ENCODE peak calls at places on chromosomes 5 and 9, in nine cellular contexts. W is AG04449, Z is nephron progenitor cell, X is body of pancreas, E is ascending aorta, H is A549, V is RWPE1, A is cardiac fibroblast, Q is breast epithelium. C is an unnamed sample.

GRCh38 chr5:127406326-127407121 is 110.9 kb upstream of the PRRC1 start:
- DNase-seq in A (no peak), W (no peak), E (no peak), H (no peak), X (no peak), Z (peak), Q (no peak), V (no peak), C (no peak)

GRCh38 chr9:34216325-34216724 is 37.5 kb downstream of the UBAP1 start:
- DNase-seq in X (no peak), E (no peak), Q (no peak), Z (no peak), W (no peak), A (no peak), V (no peak), H (no peak), C (no peak)

GRCh38 chr9:72356019-72356653 is 8.9 kb downstream of the ZFAND5 start:
- DNase-seq in H (peak), V (no peak), A (peak), X (no peak), E (no peak), W (no peak), Z (no peak), Q (no peak), C (no peak)

GRCh38 chr9:40914772-40915659 is 213.5 kb downstream of the FOXD4L6 start:
- DNase-seq in X (no peak), H (no peak), V (no peak), W (no peak), Q (no peak), Z (no peak), A (no peak), E (no peak), C (no peak)

GRCh38 chr9:14043491-14043890 is 270.4 kb downstream of the NFIB start:
- DNase-seq in W (no peak), V (no peak), X (no peak), Z (no peak), Q (no peak), H (no peak), E (no peak), A (peak), C (no peak)

GRCh38 chr5:13985736-13986418 is 41.4 kb upstream of the DNAH5 start:
- DNase-seq in A (peak), V (peak), X (peak), Z (no peak), Q (peak), H (peak), E (no peak), W (peak), C (no peak)

GRCh38 chr5:77991084-77991483 is 214.9 kb upstream of the TBCA start:
- DNase-seq in Z (peak), W (no peak), V (no peak), Q (no peak), A (no peak), H (no peak), X (no peak), E (no peak), C (no peak)

GRCh38 chr9:93501406-93501805 is 48.0 kb upstream of the FAM120AOS start:
- DNase-seq in V (peak), E (no peak), A (peak), Q (no peak), W (no peak), H (no peak), X (no peak), Z (no peak), C (no peak)

GRCh38 chr5:168302785-168303184 is 11.3 kb downstream of the WWC1 start:
- DNase-seq in A (peak), E (no peak), V (no peak), W (no peak), H (peak), Z (no peak), X (no peak), Q (no peak), C (no peak)

GRCh38 chr9:76810377-76810957 is 46.2 kb downstream of the PCA3 start:
- DNase-seq in H (peak), E (no peak), W (no peak), X (peak), Q (no peak), A (peak), Z (peak), V (peak), C (peak)

GRCh38 chr5:141672856-141673813 is 8.9 kb downstream of the ARAP3 start:
- DNase-seq in E (no peak), H (no peak), Q (no peak), W (no peak), V (no peak), Z (no peak), A (peak), X (no peak), C (no peak)

GRCh38 chr9:135066291-135066690 is 21.2 kb upstream of the OLFM1 start:
- DNase-seq in W (no peak), V (no peak), E (no peak), Q (no peak), Z (no peak), H (no peak), A (no peak), X (no peak), C (no peak)

GRCh38 chr9:121692606-121693505 is 41.4 kb downstream of the DAB2IP start:
- DNase-seq in E (no peak), A (peak), W (no peak), X (peak), H (peak), V (peak), Q (no peak), Z (no peak), C (no peak)

GRCh38 chr5:171992305-171992704 is 14.1 kb downstream of the FBXW11 start:
- DNase-seq in V (no peak), Q (no peak), Z (no peak), X (no peak), H (no peak), E (no peak), W (no peak), A (no peak), C (no peak)

GRCh38 chr9:133374612-133375115 is 1.2 kb downstream of the SURF4 start:
- DNase-seq in X (no peak), Q (no peak), H (no peak), Z (no peak), E (no peak), A (peak), W (no peak), V (no peak), C (peak)

GRCh38 chr9:18747590-18747989 is 273.6 kb downstream of the ADAMTSL1 start:
- DNase-seq in W (no peak), H (no peak), X (no peak), V (no peak), A (no peak), E (no peak), Z (no peak), Q (no peak), C (no peak)

GRCh38 chr5:76583163-76584047 is 39.8 kb downstream of the F2RL2 start:
- DNase-seq in Q (no peak), X (peak), A (peak), H (peak), Z (no peak), W (no peak), V (peak), E (no peak), C (no peak)

GRCh38 chr9:99823392-99824377 is 2.0 kb downstream of the NR4A3 start:
- DNase-seq in V (peak), Q (peak), Z (peak), A (peak), E (no peak), H (peak), X (peak), W (no peak), C (peak)

GRCh38 chr5:122183098-122183794 is 53.9 kb downstream of the ZNF474 start:
- DNase-seq in X (peak), E (no peak), Q (peak), V (peak), A (peak), H (peak), W (no peak), Z (no peak), C (no peak)

GRCh38 chr5:109996246-109996645 is 306.5 kb downstream of the MAN2A1 start:
- DNase-seq in Z (no peak), V (no peak), H (no peak), Q (no peak), X (no peak), A (no peak), W (peak), E (no peak), C (no peak)

GRCh38 chr9:90003046-90003355 is 398.2 kb downstream of the GADD45G start:
- DNase-seq in Q (no peak), X (no peak), H (no peak), V (no peak), Z (no peak), A (no peak), W (no peak), E (no peak), C (no peak)

GRCh38 chr9:84597131-84597530 is 72.4 kb upstream of the NTRK2 start:
- DNase-seq in X (no peak), E (no peak), Q (no peak), W (no peak), Z (no peak), A (no peak), V (no peak), H (no peak), C (peak)

GRCh38 chr9:88820055-88820454 is 171.2 kb upstream of the S1PR3 start:
- DNase-seq in Z (no peak), V (no peak), H (no peak), A (no peak), Q (no peak), X (no peak), E (no peak), W (no peak), C (no peak)

GRCh38 chr5:16345454-16345853 is 120.1 kb downstream of the ZNF622 start:
- DNase-seq in V (no peak), Q (no peak), W (no peak), Z (no peak), E (no peak), H (no peak), A (peak), X (peak), C (no peak)
- TF ChIP-seq CTCF in V (no peak), Q (no peak), W (no peak), Z (no peak), E (no peak), H (no peak), A (no peak), X (peak), C (no peak)

DNA sequence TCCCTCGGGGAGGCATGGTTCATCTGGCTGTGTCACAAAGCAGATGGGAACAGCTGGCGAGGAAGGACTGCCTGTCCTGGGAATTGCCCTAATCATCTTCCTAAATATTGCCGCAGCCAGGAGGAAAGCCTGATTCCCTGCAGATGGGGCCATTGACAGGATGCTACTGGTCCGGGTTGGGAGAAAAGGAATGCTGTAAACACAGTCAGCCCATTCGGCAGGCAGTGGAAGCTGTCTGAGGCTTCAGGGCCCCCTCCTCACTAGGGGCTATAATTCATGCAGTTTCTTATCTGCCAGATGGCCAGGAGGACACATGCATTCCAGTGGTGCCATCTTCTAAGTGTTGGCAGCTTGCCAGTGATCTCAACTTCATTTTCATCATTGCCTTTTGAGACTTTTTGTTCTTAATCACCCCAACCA is 110.3 kb downstream of the KCNIP1 start:
- DNase-seq in W (no peak), H (no peak), E (no peak), V (no peak), A (no peak), Q (no peak), Z (no peak), X (no peak), C (no peak)
- TF ChIP-seq CTCF in W (no peak), H (no peak), E (no peak), V (no peak), A (no peak), Q (no peak), Z (no peak), X (no peak), C (no peak)

GRCh38 chr5:103464801-103465484 is 97.6 kb downstream of the NUDT12 start:
- DNase-seq in V (no peak), X (no peak), E (no peak), A (no peak), Z (no peak), H (no peak), Q (no peak), W (no peak), C (no peak)
- TF ChIP-seq CTCF in V (no peak), X (no peak), E (no peak), A (no peak), Z (no peak), H (no peak), Q (no peak), W (no peak), C (no peak)

GRCh38 chr5:137822158-137822764 is 45.4 kb upstream of the MYOT start:
- DNase-seq in A (peak), W (no peak), V (peak), Q (no peak), Z (peak), E (no peak), H (peak), X (peak), C (peak)
- TF ChIP-seq CTCF in A (peak), W (peak), V (no peak), Q (no peak), Z (peak), E (peak), H (peak), X (peak), C (peak)

GRCh38 chr5:9288234-9288633 is 257.6 kb downstream of the SEMA5A start:
- DNase-seq in A (peak), V (no peak), X (no peak), Q (no peak), W (no peak), H (no peak), Z (no peak), E (no peak), C (no peak)
- TF ChIP-seq CTCF in A (peak), V (no peak), X (no peak), Q (no peak), W (no peak), H (no peak), Z (no peak), E (no peak), C (no peak)

DNA sequence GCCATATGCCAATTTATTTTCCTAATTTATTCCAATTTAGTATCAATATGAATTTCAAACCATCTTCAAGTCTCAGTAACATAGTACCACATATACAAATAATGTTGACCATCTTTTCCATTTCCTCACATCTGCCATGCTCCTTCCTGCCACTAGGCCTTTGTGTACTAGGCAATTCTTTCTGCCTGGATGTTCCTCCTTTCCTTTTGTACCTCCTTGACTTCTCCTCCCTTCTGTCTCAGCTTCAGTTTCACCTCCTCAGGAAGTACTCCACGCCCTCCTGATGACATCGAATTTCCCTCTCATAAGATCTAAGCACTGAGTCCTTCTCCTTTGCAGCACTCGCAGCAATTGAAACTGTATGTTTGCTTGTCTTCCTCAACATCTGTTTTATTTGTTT is 53.9 kb downstream of the MEF2C start:
- DNase-seq in X (peak), V (no peak), E (no peak), A (peak), Z (no peak), H (no peak), Q (no peak), W (no peak), C (no peak)
- TF ChIP-seq CTCF in X (no peak), V (no peak), E (no peak), A (peak), Z (no peak), H (no peak), Q (no peak), W (peak), C (peak)